ENCODE peak calls at places on chromosome 20, in four cellular contexts. Z is stimulated activated naive CD4-positive, alpha-beta T cell; L is KBM-7; H is neural crest cell. C is an unnamed sample.
A peak's percentile ranks its signal among the peaks of the same experiment; 100 is the strongest.

GRCh38 chr20:9617062-9617461 is 102.7 kb downstream of the LAMP5 start:
- DNase-seq in L (peak; percentile 43), H (peak; percentile 51), Z (peak; percentile 6), C (peak; percentile 64)

GRCh38 chr20:54633374-54633773 is 158.0 kb downstream of the DOK5 start:
- DNase-seq in L (no peak), Z (no peak), H (no peak), C (no peak)

GRCh38 chr20:64131406-64131805 is 24.0 kb upstream of the NPBWR2 start:
- DNase-seq in L (no peak), Z (no peak), H (no peak), C (no peak)

GRCh38 chr20:1820137-1821074 is 74.8 kb upstream of the SIRPA start:
- DNase-seq in L (no peak), H (no peak), Z (no peak), C (peak; percentile 77)

GRCh38 chr20:38094968-38095689 is 61.6 kb downstream of the RPRD1B start:
- DNase-seq in Z (no peak), H (no peak), L (no peak), C (no peak)

GRCh38 chr20:24207803-24208300 is 219.3 kb upstream of the GGTLC1 start:
- DNase-seq in L (no peak), Z (no peak), H (no peak), C (no peak)

GRCh38 chr20:7744411-7744810 is 195.8 kb downstream of the HAO1 start:
- DNase-seq in L (no peak), Z (no peak), H (no peak), C (no peak)

GRCh38 chr20:46171476-46171875 is 53.4 kb downstream of the CD40 start:
- DNase-seq in H (no peak), L (no peak), Z (no peak), C (no peak)